ENCODE peak calls at places on chromosomes 5 and 9, in ten cellular contexts. K is stimulated activated CD8-positive, alpha-beta memory T cell treated with anti-CD3 and anti-CD28 coated beads, Interleukin-15, amount 100 ng/mL, for 24 hours; N is HFFc6; Z is ACHN; S is non-pigmented ciliary epithelial cell; P is anterior cingulate cortex; Y is BJ; V is neural crest cell; J is activated T-cell treated with anti-CD3 and anti-CD28 coated beads, Interleukin-2, amount 50 U/mL, for 48 hours; T is type B pancreatic cell. B is an unnamed sample.

GRCh38 chr9:10704720-10705119 is 91.9 kb upstream of the PTPRD start:
- DNase-seq in P (no peak), J (no peak), S (peak; percentile 60), Y (no peak), T (no peak), V (no peak), Z (no peak), N (no peak), K (no peak), B (no peak)

GRCh38 chr5:169701910-169702451 is 64.9 kb downstream of the DOCK2 start:
- DNase-seq in T (no peak), Z (peak; percentile 53), N (peak; percentile 62), J (no peak), Y (no peak), S (no peak), P (no peak), V (no peak), K (no peak), B (no peak)

GRCh38 chr9:123434619-123435240 is 78.7 kb downstream of the CRB2 start:
- DNase-seq in Z (no peak), S (no peak), J (no peak), T (no peak), P (no peak), K (no peak), N (no peak), Y (no peak), V (no peak), B (no peak)

GRCh38 chr5:14902826-14903560 is 31.4 kb upstream of the ANKH start:
- DNase-seq in K (no peak), Y (no peak), N (no peak), J (no peak), S (no peak), V (no peak), T (no peak), Z (no peak), P (no peak), B (no peak)

GRCh38 chr5:122907238-122907637 is 61.8 kb downstream of the SNX24 start:
- DNase-seq in P (no peak), Y (peak; percentile 35), K (no peak), J (no peak), T (no peak), V (no peak), N (peak; percentile 56), S (no peak), Z (peak; percentile 22), B (no peak)

GRCh38 chr5:161258438-161258837 is 288.1 kb downstream of the GABRB2 start:
- DNase-seq in J (no peak), S (no peak), Z (no peak), K (no peak), T (no peak), P (no peak), Y (no peak), N (no peak), V (no peak), B (no peak)

GRCh38 chr9:120561699-120562098 is 18.3 kb downstream of the CDK5RAP2 start:
- DNase-seq in J (no peak), Y (no peak), S (no peak), N (no peak), T (no peak), V (no peak), K (no peak), P (no peak), Z (no peak), B (no peak)

GRCh38 chr9:114643906-114644305 is 13.7 kb downstream of the TEX53 start:
- DNase-seq in J (no peak), P (no peak), Z (no peak), V (no peak), Y (no peak), N (no peak), S (no peak), K (no peak), T (no peak), B (no peak)

GRCh38 chr9:126959326-126959725 is 44.7 kb downstream of the RALGPS1 start:
- DNase-seq in N (no peak), K (no peak), J (no peak), Z (no peak), S (no peak), T (no peak), P (no peak), Y (no peak), V (no peak), B (no peak)

GRCh38 chr5:43279548-43280274 is 33.5 kb downstream of the HMGCS1 start:
- DNase-seq in J (no peak), Y (no peak), P (no peak), K (no peak), T (no peak), Z (no peak), N (no peak), V (no peak), S (no peak), B (no peak)

GRCh38 chr9:35650341-35651158 is at the start of gene SIT1:
- DNase-seq in Y (no peak), S (no peak), Z (no peak), T (no peak), V (no peak), K (no peak), P (no peak), N (no peak), J (peak; percentile 67), B (no peak)

GRCh38 chr5:135102716-135103696 is 69.0 kb upstream of the PITX1 start:
- DNase-seq in J (no peak), Z (no peak), V (no peak), P (no peak), S (no peak), Y (no peak), K (no peak), T (no peak), N (no peak), B (no peak)

GRCh38 chr5:60843693-60844428 is at the start of gene ELOVL7:
- DNase-seq in J (peak; percentile 66), S (no peak), P (peak; percentile 68), T (peak; percentile 82), V (peak; percentile 53), N (no peak), K (peak; percentile 11), Z (peak; percentile 63), Y (no peak), B (peak; percentile 92)

GRCh38 chr5:17056056-17056690 is 120.1 kb upstream of the MYO10 start:
- DNase-seq in S (no peak), P (no peak), K (no peak), N (no peak), J (no peak), V (no peak), Y (no peak), T (no peak), Z (peak; percentile 22), B (no peak)

GRCh38 chr5:175656966-175657365 is 905 bp upstream of the HRH2 start:
- DNase-seq in P (no peak), K (no peak), Z (no peak), V (no peak), T (no peak), J (no peak), S (no peak), N (no peak), Y (no peak), B (no peak)

GRCh38 chr5:69292349-69292748 is 40.3 kb downstream of the CCDC125 start:
- DNase-seq in Z (no peak), N (no peak), S (no peak), K (no peak), Y (no peak), V (no peak), P (no peak), T (no peak), J (no peak), B (no peak)

GRCh38 chr5:862367-863243 is 11.8 kb upstream of the ZDHHC11 start:
- DNase-seq in T (no peak), N (peak; percentile 46), Y (no peak), Z (peak; percentile 10), P (peak; percentile 15), S (peak; percentile 9), K (no peak), V (no peak), J (no peak), B (no peak)

GRCh38 chr5:58021476-58021875 is 438.4 kb downstream of the PLK2 start:
- DNase-seq in Z (no peak), T (no peak), S (no peak), K (no peak), N (no peak), P (no peak), J (no peak), Y (no peak), V (no peak), B (no peak)

GRCh38 chr5:170151105-170151831 is 45.6 kb downstream of the FOXI1 start:
- DNase-seq in T (peak; percentile 64), N (peak; percentile 30), J (no peak), V (no peak), K (no peak), S (peak; percentile 55), P (no peak), Y (no peak), Z (peak; percentile 91), B (no peak)

GRCh38 chr5:124253421-124253820 is 493.0 kb downstream of the ZNF608 start:
- DNase-seq in N (no peak), Y (no peak), S (no peak), P (peak; percentile 45), K (no peak), T (no peak), Z (no peak), V (no peak), J (no peak), B (no peak)

GRCh38 chr9:33416996-33417395 is 14.6 kb upstream of the AQP7 start:
- DNase-seq in P (no peak), T (no peak), N (no peak), Z (no peak), Y (no peak), S (no peak), V (no peak), K (no peak), J (peak; percentile 42), B (no peak)

GRCh38 chr9:95595780-95596179 is 79.0 kb upstream of the PTCH1 start:
- DNase-seq in Y (no peak), Z (no peak), N (no peak), V (no peak), K (no peak), J (no peak), P (no peak), T (no peak), S (no peak), B (no peak)

GRCh38 chr9:68708513-68708912 is 3.5 kb downstream of the PIP5K1B start:
- DNase-seq in J (no peak), N (no peak), Y (no peak), S (no peak), Z (no peak), P (no peak), V (no peak), K (no peak), T (no peak), B (no peak)

GRCh38 chr9:19102181-19102630 is 498 bp downstream of the HAUS6 start:
- DNase-seq in N (no peak), Y (no peak), V (no peak), S (no peak), J (no peak), P (no peak), T (no peak), K (no peak), Z (peak; percentile 36), B (peak; percentile 48)

GRCh38 chr5:6181147-6181729 is 197.1 kb downstream of the MED10 start:
- DNase-seq in J (no peak), S (no peak), K (no peak), T (no peak), Z (no peak), P (no peak), N (no peak), V (no peak), Y (no peak), B (no peak)

GRCh38 chr5:91225848-91226686 is 157.1 kb downstream of the ARRDC3 start:
- DNase-seq in T (no peak), S (no peak), K (peak; percentile 2), J (peak; percentile 70), Z (peak; percentile 35), V (no peak), N (no peak), Y (no peak), P (no peak), B (no peak)

GRCh38 chr9:127783111-127783621 is 2.7 kb upstream of the CDK9 start:
- DNase-seq in N (no peak), P (no peak), S (no peak), Z (no peak), V (no peak), T (no peak), Y (no peak), J (peak; percentile 84), K (no peak), B (no peak)

GRCh38 chr5:110815916-110816605 is 77.3 kb downstream of the SLC25A46 start:
- DNase-seq in K (no peak), Y (no peak), S (peak; percentile 41), N (no peak), P (no peak), V (no peak), J (no peak), Z (no peak), T (no peak), B (no peak)

B was measured in NCI-H146.